ENCODE peak calls at places on chromosomes 11 and 22, in six cellular contexts. H is HCT116, I is A549, U is Peyer's patch, L is lung, E is cardiac muscle cell. S is an unnamed sample.

GRCh38 chr11:20873054-20873453 is 203.7 kb downstream of the NELL1 start:
- DNase-seq in H (no peak), I (peak), U (no peak), L (no peak), E (peak), S (no peak)

GRCh38 chr22:49969751-49970527 is 9.4 kb downstream of the PIM3 start:
- DNase-seq in H (no peak), I (no peak), U (peak), L (no peak), E (no peak), S (peak)

GRCh38 chr11:57216463-57216862 is 20.6 kb downstream of the APLNR start:
- DNase-seq in H (no peak), I (no peak), U (no peak), L (no peak), E (no peak), S (no peak)

GRCh38 chr22:40258463-40259046 is 80.8 kb downstream of the TNRC6B start:
- DNase-seq in H (peak), I (peak), U (no peak), L (no peak), E (no peak), S (no peak)

GRCh38 chr11:66317766-66318575 is 1.1 kb upstream of the CD248 start:
- DNase-seq in H (no peak), I (no peak), U (peak), L (peak), E (no peak), S (peak)

GRCh38 chr11:130780437-130780836 is 135.8 kb downstream of the SNX19 start:
- DNase-seq in H (no peak), I (no peak), U (no peak), L (no peak), E (no peak), S (no peak)

GRCh38 chr22:36386351-36386899 is 1.3 kb downstream of the MYH9 start:
- DNase-seq in H (no peak), I (peak), U (peak), L (no peak), E (no peak), S (peak)

GRCh38 chr22:18076060-18076497 is 1.7 kb upstream of the PEX26 start:
- DNase-seq in H (peak), I (peak), U (no peak), L (peak), E (peak), S (no peak)

GRCh38 chr11:133343951-133344350 is 188.3 kb downstream of the OPCML start:
- DNase-seq in H (no peak), I (no peak), U (no peak), L (no peak), E (no peak), S (no peak)

GRCh38 chr22:25702571-25703167 is 39.3 kb upstream of the MYO18B start:
- DNase-seq in H (no peak), I (no peak), U (no peak), L (no peak), E (no peak), S (no peak)

GRCh38 chr11:121334973-121335711 is 42.6 kb downstream of the SC5D start:
- DNase-seq in H (no peak), I (no peak), U (no peak), L (no peak), E (no peak), S (no peak)

GRCh38 chr11:64343740-64344133 is 3.7 kb downstream of the CCDC88B start:
- DNase-seq in H (no peak), I (peak), U (no peak), L (no peak), E (peak), S (no peak)

GRCh38 chr22:21707677-21708076 is 27.9 kb downstream of the YPEL1 start:
- DNase-seq in H (no peak), I (no peak), U (no peak), L (no peak), E (no peak), S (no peak)

GRCh38 chr11:19959697-19960096 is 200.6 kb downstream of the DBX1 start:
- DNase-seq in H (no peak), I (no peak), U (no peak), L (no peak), E (no peak), S (no peak)

GRCh38 chr11:65644837-65645236 is 6.9 kb downstream of the SIPA1 start:
- DNase-seq in H (no peak), I (no peak), U (no peak), L (no peak), E (no peak), S (peak)

GRCh38 chr22:48959496-48959895 is 868.2 kb downstream of the BRD1 start:
- DNase-seq in H (no peak), I (no peak), U (peak), L (no peak), E (no peak), S (peak)

GRCh38 chr22:45240137-45240809 is 421 bp downstream of the KIAA0930 start:
- DNase-seq in H (no peak), I (no peak), U (peak), L (no peak), E (no peak), S (peak)

GRCh38 chr22:23402275-23403151 is 177.6 kb downstream of the IGLL1 start:
- DNase-seq in H (peak), I (peak), U (peak), L (peak), E (peak), S (peak)

GRCh38 chr22:44020981-44021380 is 3.1 kb upstream of the PARVB start:
- DNase-seq in H (no peak), I (no peak), U (no peak), L (no peak), E (no peak), S (no peak)

GRCh38 chr22:19799322-19800190 is 39.0 kb downstream of the TBX1 start:
- DNase-seq in H (no peak), I (no peak), U (no peak), L (no peak), E (no peak), S (no peak)

GRCh38 chr11:129861702-129862107 is 33.7 kb downstream of the NFRKB start:
- DNase-seq in H (peak), I (peak), U (no peak), L (peak), E (peak), S (peak)

GRCh38 chr11:19441752-19442553 is 201.2 kb upstream of the E2F8 start:
- DNase-seq in H (peak), I (peak), U (no peak), L (peak), E (peak), S (no peak)

GRCh38 chr11:75498556-75499255 is 27.0 kb downstream of the GDPD5 start:
- DNase-seq in H (no peak), I (peak), U (no peak), L (no peak), E (no peak), S (no peak)

GRCh38 chr22:21741790-21742189 is 6.2 kb upstream of the YPEL1 start:
- DNase-seq in H (no peak), I (no peak), U (no peak), L (no peak), E (no peak), S (no peak)

GRCh38 chr11:116096596-116096995 is 592.4 kb upstream of the CADM1 start:
- DNase-seq in H (no peak), I (no peak), U (no peak), L (no peak), E (no peak), S (no peak)

GRCh38 chr11:118042791-118043190 is 34.1 kb upstream of the TMPRSS4 start:
- DNase-seq in H (no peak), I (no peak), U (no peak), L (no peak), E (no peak), S (no peak)

GRCh38 chr11:62565100-62565802 is 8.4 kb downstream of the EEF1G start:
- DNase-seq in H (no peak), I (no peak), U (no peak), L (no peak), E (no peak), S (no peak)

GRCh38 chr11:83871013-83871412 is 584.8 kb upstream of the CCDC90B start:
- DNase-seq in H (no peak), I (no peak), U (no peak), L (no peak), E (no peak), S (no peak)

GRCh38 chr11:99548264-99548663 is 527.5 kb downstream of the CNTN5 start:
- DNase-seq in H (no peak), I (no peak), U (no peak), L (no peak), E (no peak), S (no peak)

GRCh38 chr11:22337571-22338464 is at the start of gene SLC17A6:
- DNase-seq in H (no peak), I (peak), U (no peak), L (no peak), E (peak), S (no peak)

GRCh38 chr22:28907311-28908008 is 24.1 kb downstream of the ZNRF3 start:
- DNase-seq in H (no peak), I (no peak), U (no peak), L (no peak), E (no peak), S (no peak)

GRCh38 chr11:134045799-134046635 is 22.9 kb upstream of the JAM3 start:
- DNase-seq in H (no peak), I (no peak), U (no peak), L (no peak), E (peak), S (no peak)

GRCh38 chr11:69497221-69497787 is 15.8 kb downstream of the LINC01488 start:
- DNase-seq in H (peak), I (peak), U (peak), L (peak), E (peak), S (peak)

GRCh38 chr22:35561796-35562526 is 21.3 kb downstream of the RASD2 start:
- DNase-seq in H (peak), I (peak), U (no peak), L (no peak), E (no peak), S (no peak)

GRCh38 chr11:104728927-104729326 is 169.3 kb downstream of the CASP12 start:
- DNase-seq in H (no peak), I (no peak), U (no peak), L (no peak), E (no peak), S (no peak)

GRCh38 chr11:12728417-12728816 is 54.2 kb downstream of the TEAD1 start:
- DNase-seq in H (no peak), I (no peak), U (no peak), L (no peak), E (no peak), S (no peak)

GRCh38 chr11:65864758-65865471 is 4.7 kb downstream of the MUS81 start:
- DNase-seq in H (no peak), I (no peak), U (no peak), L (no peak), E (no peak), S (peak)

DNA sequence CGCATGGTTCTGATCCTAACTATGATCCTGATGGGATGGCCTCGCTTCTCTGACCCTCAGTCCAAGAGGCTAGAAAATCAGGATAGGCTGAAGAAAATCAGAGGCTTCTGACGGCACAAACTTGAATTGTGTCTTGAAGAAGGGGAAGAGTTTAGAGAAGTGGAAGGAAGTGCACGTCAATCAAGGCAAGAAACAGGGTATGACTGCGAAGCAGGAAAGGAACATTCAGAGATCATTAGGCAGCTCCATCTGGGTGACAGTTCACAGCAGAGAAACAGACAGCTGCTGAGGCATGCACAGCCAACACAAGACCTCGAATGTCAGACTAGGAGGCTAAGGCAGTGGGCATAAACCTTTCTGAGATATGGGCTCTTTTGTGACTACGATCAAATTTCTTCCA is 29.3 kb downstream of the CLPB start:
- DNase-seq in H (no peak), I (no peak), U (no peak), L (no peak), E (no peak), S (no peak)
- TF ChIP-seq CTCF in H (no peak), I (no peak), U (no peak), L (no peak), E (no peak), S (no peak)

DNA sequence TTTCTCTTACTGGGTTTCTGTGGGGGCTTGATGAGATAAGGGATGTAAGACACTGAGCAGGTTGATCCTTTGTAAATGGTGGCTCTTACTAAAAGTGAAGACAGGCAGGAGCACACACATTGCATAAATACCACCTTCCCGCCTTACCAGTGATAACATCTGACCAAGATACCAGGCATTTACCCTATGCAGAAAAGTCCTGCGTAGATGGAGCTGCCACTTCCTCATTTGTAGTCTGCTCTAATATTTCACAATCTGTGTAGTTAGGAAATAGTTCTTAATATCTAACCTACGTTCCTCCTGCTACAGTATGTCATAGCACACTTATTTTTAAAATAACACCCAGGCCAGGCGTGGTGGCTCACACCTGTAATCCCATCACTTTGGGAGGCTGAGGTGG is 23.9 kb upstream of the SWAP70 start:
- DNase-seq in H (no peak), I (peak), U (no peak), L (no peak), E (no peak), S (no peak)
- H3K4me3 ChIP-seq in H (no peak), I (no peak), U (no peak), L (no peak), E (no peak), S (no peak)

DNA sequence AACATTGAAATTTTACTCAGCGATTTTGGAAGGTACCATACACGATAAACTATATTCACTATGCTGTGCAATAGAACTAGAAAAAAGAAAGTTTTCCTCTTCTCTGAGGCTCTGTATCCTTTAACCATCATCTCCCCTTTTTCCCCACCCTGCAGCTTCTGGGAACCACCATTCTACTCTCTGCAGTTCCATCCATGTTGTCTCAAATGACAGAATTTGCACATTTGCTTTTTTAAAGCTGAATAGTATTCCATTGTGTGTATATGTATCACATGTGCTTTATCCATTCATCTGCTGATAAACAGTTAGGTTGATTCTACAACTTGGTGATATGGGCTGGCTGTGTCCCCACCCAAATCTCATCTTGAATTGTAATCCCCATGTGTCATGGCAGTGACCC is 21.2 kb downstream of the TMEM123 start:
- DNase-seq in H (no peak), I (no peak), U (no peak), L (no peak), E (no peak), S (no peak)
- TF ChIP-seq CTCF in H (no peak), I (no peak), U (no peak), L (no peak), E (no peak), S (no peak)

DNA sequence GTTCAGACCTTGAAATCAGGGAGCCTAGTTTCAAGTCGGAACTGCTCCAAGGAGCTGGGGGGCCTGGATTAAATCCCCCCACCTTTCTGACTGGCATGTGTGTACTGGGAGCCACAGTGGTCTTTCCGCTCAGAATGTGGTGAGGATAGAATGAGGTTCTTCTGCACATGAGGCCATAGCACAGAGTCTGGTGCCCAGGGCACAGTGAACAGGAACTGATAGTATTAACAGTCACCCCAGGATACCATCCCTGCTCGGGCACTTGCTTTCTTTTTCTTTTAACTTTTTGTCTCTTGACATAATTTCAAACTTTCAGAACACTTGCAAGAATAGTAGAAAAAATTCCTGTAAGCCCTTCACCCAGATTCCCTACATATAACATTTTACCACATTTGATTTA is 28.8 kb downstream of the LMO1 start:
- DNase-seq in H (no peak), I (no peak), U (no peak), L (no peak), E (no peak), S (no peak)
- H3K4me3 ChIP-seq in H (no peak), I (no peak), U (no peak), L (no peak), E (no peak), S (no peak)

GRCh38 chr11:95230054-95231034 is 658 bp downstream of the SESN3 start:
- DNase-seq in H (no peak), I (no peak), U (peak), L (peak), E (peak), S (peak)

GRCh38 chr11:95231881-95232605 is 1.0 kb upstream of the SESN3 start:
- DNase-seq in H (no peak), I (no peak), U (peak), L (peak), E (peak), S (peak)

GRCh38 chr11:95229199-95230053 is 1.6 kb downstream of the SESN3 start:
- DNase-seq in H (no peak), I (no peak), U (no peak), L (no peak), E (peak), S (peak)

GRCh38 chr11:95231126-95231880 is at the start of gene SESN3:
- DNase-seq in H (peak), I (peak), U (peak), L (peak), E (peak), S (peak)

GRCh38 chr11:95228081-95228859 is 2.7 kb downstream of the SESN3 start:
- DNase-seq in H (no peak), I (no peak), U (no peak), L (no peak), E (no peak), S (no peak)
- TF ChIP-seq CTCF in H (no peak), I (no peak), U (no peak), L (no peak), E (no peak), S (no peak)

S was measured in mucosa of descending colon.